ENCODE peak calls at places on chromosomes 12 and 14, in seven cellular contexts. V is lower leg skin, Q is adrenal gland, J is mesendoderm, P is Peyer's patch, N is HFF-Myc, U is MG63. M is an unnamed sample.

GRCh38 chr14:65414961-65415589 is 2.5 kb downstream of the FUT8 start:
- DNase-seq in V (no peak), Q (peak), J (no peak), P (no peak), N (no peak), U (no peak), M (no peak)

GRCh38 chr12:9869307-9870161 is at the start of gene CLEC2B:
- DNase-seq in V (no peak), Q (no peak), J (no peak), P (no peak), N (peak), U (peak), M (no peak)

GRCh38 chr12:15701721-15702156 is 87.4 kb downstream of the EPS8 start:
- DNase-seq in V (no peak), Q (no peak), J (no peak), P (no peak), N (no peak), U (no peak), M (no peak)

GRCh38 chr12:53061404-53062010 is 11.6 kb downstream of the TNS2 start:
- DNase-seq in V (peak), Q (peak), J (peak), P (peak), N (no peak), U (peak), M (no peak)

GRCh38 chr12:12715459-12716150 is 1.6 kb upstream of the CDKN1B start:
- DNase-seq in V (no peak), Q (no peak), J (no peak), P (no peak), N (no peak), U (peak), M (no peak)

GRCh38 chr12:109111775-109112491 is 4.5 kb upstream of the ACACB start:
- DNase-seq in V (peak), Q (peak), J (peak), P (peak), N (no peak), U (no peak), M (no peak)

GRCh38 chr12:128276542-128276941 is 9.6 kb downstream of the TMEM132C start:
- DNase-seq in V (no peak), Q (no peak), J (no peak), P (no peak), N (no peak), U (no peak), M (peak)

GRCh38 chr12:128969480-128970055 is 116.3 kb downstream of the GLT1D1 start:
- DNase-seq in V (no peak), Q (no peak), J (peak), P (no peak), N (no peak), U (peak), M (no peak)

GRCh38 chr12:47079365-47079893 is at the start of gene PCED1B:
- DNase-seq in V (peak), Q (peak), J (peak), P (peak), N (no peak), U (peak), M (peak)

GRCh38 chr12:77299910-77300772 is 234.8 kb upstream of the E2F7 start:
- DNase-seq in V (no peak), Q (no peak), J (no peak), P (no peak), N (no peak), U (no peak), M (no peak)

GRCh38 chr14:90717916-90718315 is 98.3 kb downstream of the TTC7B start:
- DNase-seq in V (no peak), Q (no peak), J (no peak), P (no peak), N (peak), U (no peak), M (no peak)

GRCh38 chr12:26271889-26272492 is 76.6 kb downstream of the SSPN start:
- DNase-seq in V (peak), Q (peak), J (no peak), P (peak), N (no peak), U (peak), M (peak)

GRCh38 chr14:24398943-24399801 is at the start of gene NYNRIN:
- DNase-seq in V (peak), Q (peak), J (peak), P (peak), N (no peak), U (peak), M (no peak)

GRCh38 chr14:35133542-35134328 is 11.4 kb downstream of the PRORP start:
- DNase-seq in V (no peak), Q (no peak), J (peak), P (no peak), N (no peak), U (no peak), M (no peak)

GRCh38 chr14:92400579-92401444 is 77.8 kb downstream of the SLC24A4 start:
- DNase-seq in V (no peak), Q (no peak), J (peak), P (no peak), N (no peak), U (no peak), M (no peak)

GRCh38 chr14:54771411-54772027 is 131.1 kb downstream of the GCH1 start:
- DNase-seq in V (peak), Q (no peak), J (peak), P (no peak), N (no peak), U (no peak), M (peak)

GRCh38 chr14:91373591-91374245 is 43.9 kb downstream of the CCDC88C start:
- DNase-seq in V (no peak), Q (no peak), J (no peak), P (no peak), N (no peak), U (no peak), M (no peak)

GRCh38 chr12:27434673-27435565 is 11.6 kb upstream of the SMCO2 start:
- DNase-seq in V (no peak), Q (peak), J (no peak), P (no peak), N (no peak), U (no peak), M (no peak)

GRCh38 chr12:43969882-43970281 is 134.0 kb downstream of the TMEM117 start:
- DNase-seq in V (no peak), Q (peak), J (no peak), P (no peak), N (no peak), U (peak), M (no peak)

DNA sequence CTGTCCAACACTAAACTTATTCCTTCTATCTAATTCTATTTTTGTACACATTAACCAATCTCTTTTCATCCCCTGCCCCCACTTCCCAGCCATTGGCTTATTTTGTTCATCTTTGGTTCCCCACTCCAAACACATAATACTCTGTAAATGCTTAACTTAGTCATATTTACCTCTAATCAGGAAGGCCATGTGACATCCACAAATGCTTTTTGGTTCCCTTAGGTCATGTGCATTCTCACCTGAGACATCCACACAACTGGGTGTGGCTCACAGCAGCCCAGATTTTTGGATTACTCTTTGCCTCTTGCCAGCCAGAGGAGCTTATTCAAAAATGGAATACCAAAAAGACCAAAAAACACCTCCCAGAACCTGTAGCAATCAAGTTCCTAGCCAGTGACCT is 28.4 kb downstream of the ARL1 start:
- DNase-seq in V (no peak), Q (no peak), J (no peak), P (no peak), N (no peak), U (no peak), M (no peak)
- H3K4me3 ChIP-seq in V (no peak), Q (no peak), J (no peak), P (no peak), N (no peak), U (no peak), M (no peak)

GRCh38 chr14:23120405-23121251 is 1.6 kb upstream of the CEBPE start:
- DNase-seq in V (peak), Q (peak), J (peak), P (peak), N (peak), U (peak), M (peak)

GRCh38 chr14:23117371-23118020 is 1.6 kb downstream of the CEBPE start:
- DNase-seq in V (no peak), Q (no peak), J (no peak), P (no peak), N (no peak), U (no peak), M (no peak)

GRCh38 chr14:23121401-23121800 is 2.3 kb upstream of the CEBPE start:
- DNase-seq in V (no peak), Q (peak), J (peak), P (no peak), N (no peak), U (peak), M (no peak)

GRCh38 chr14:23118506-23119361 is at the start of gene CEBPE:
- DNase-seq in V (no peak), Q (no peak), J (no peak), P (no peak), N (no peak), U (no peak), M (no peak)

DNA sequence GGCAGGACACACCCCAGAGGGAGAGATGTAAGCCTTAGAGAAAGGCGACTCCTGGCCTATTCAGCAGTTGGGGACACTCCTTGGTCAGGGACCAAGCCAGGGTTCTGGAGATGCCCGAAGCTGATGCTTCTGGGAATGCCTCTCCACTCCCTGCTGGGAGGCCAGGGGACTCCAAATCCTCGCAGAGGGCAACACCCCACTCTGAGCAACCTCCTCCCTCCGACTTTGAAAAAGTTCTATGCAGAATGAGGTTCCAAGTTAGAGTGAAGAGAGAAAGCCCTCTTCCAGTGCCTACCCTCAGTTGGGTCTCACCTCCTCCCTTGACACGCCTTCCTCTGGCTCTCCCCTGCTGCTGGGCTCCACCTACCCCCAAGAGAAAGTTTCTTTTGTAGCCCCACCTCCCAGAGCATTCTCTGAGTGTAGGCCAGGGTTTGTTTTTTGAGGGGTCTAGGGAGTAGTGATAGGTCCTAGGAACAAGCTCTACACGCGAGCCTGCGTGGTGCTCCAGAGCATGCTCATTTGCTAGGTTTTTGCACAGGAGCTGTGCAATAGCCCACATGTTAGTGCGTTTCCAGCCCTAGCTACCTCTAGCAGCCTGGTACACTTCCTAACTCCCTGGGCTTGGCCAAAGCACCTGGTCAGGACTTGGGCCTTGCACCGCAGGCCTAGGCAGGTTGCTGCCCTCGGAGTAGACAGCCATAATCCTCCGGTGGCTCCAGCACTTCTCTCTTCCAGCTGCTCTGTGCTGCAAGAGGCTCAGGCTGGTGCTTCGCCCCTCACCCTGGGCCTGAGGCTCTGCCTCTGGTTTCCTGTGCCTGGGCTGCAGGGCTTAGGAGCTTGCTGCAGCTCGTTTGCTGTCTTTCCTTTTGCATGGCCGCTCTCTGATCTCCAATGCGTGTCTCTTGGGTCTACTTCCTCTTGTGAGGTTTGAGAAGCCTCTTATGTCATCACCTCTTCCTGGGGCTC is 590 bp upstream of the CEBPE start:
- DNase-seq in V (no peak), Q (no peak), J (peak), P (no peak), N (no peak), U (no peak), M (no peak)
- H3K4me3 ChIP-seq in V (no peak), Q (no peak), J (no peak), P (no peak), N (no peak), U (no peak), M (no peak)

GRCh38 chr12:1373887-1374286 is 220.5 kb downstream of the FBXL14 start:
- DNase-seq in V (no peak), Q (no peak), J (no peak), P (no peak), N (peak), U (no peak), M (no peak)
- H3K4me3 ChIP-seq in V (no peak), Q (no peak), J (no peak), P (no peak), N (no peak), U (no peak), M (no peak)

GRCh38 chr12:62251609-62251958 is 8.6 kb upstream of the USP15 start:
- DNase-seq in V (no peak), Q (no peak), J (no peak), P (no peak), N (no peak), U (no peak), M (no peak)
- H3K4me3 ChIP-seq in V (no peak), Q (no peak), J (no peak), P (no peak), N (no peak), U (no peak), M (no peak)

GRCh38 chr14:100072783-100073346 is 7.6 kb downstream of the EVL start:
- DNase-seq in V (no peak), Q (no peak), J (no peak), P (no peak), N (no peak), U (no peak), M (no peak)
- H3K4me3 ChIP-seq in V (no peak), Q (no peak), J (no peak), P (peak), N (no peak), U (no peak), M (no peak)

GRCh38 chr12:112486361-112486760 is 67.6 kb downstream of the PTPN11 start:
- DNase-seq in V (no peak), Q (no peak), J (no peak), P (no peak), N (no peak), U (no peak), M (no peak)
- H3K4me3 ChIP-seq in V (no peak), Q (no peak), J (no peak), P (no peak), N (no peak), U (no peak), M (no peak)

GRCh38 chr14:76376001-76376404 is at the start of gene ESRRB:
- DNase-seq in V (no peak), Q (no peak), J (peak), P (no peak), N (no peak), U (no peak), M (no peak)
- H3K4me3 ChIP-seq in V (no peak), Q (no peak), J (peak), P (peak), N (peak), U (no peak), M (peak)

M was measured in gastrocnemius medialis.